ENCODE peak calls at places on chromosomes 1 and 21, in four cellular contexts. V, K, B and G are unnamed samples.

GRCh38 chr1:158013840-158014520 is 20.5 kb downstream of the KIRREL1 start:
- DNase-seq in V (no peak), K (no peak), B (no peak), G (no peak)

GRCh38 chr1:12415239-12415543 is 185.4 kb downstream of the VPS13D start:
- DNase-seq in V (no peak), K (no peak), B (no peak), G (no peak)

GRCh38 chr21:25313891-25314646 is 293.2 kb downstream of the MRPL39 start:
- DNase-seq in V (no peak), K (no peak), B (no peak), G (no peak)

GRCh38 chr1:87869563-87869962 is 540.9 kb downstream of the LMO4 start:
- DNase-seq in V (no peak), K (peak), B (no peak), G (no peak)

GRCh38 chr1:34696230-34696629 is 58.6 kb upstream of the GJB5 start:
- DNase-seq in V (no peak), K (no peak), B (no peak), G (no peak)

GRCh38 chr1:53639251-53639721 is 99.7 kb downstream of the GLIS1 start:
- DNase-seq in V (no peak), K (no peak), B (no peak), G (no peak)

GRCh38 chr1:199857103-199857502 is 170.4 kb upstream of the NR5A2 start:
- DNase-seq in V (no peak), K (no peak), B (peak), G (no peak)

GRCh38 chr1:71668059-71668458 is 587.2 kb upstream of the ZRANB2 start:
- DNase-seq in V (no peak), K (no peak), B (no peak), G (no peak)

GRCh38 chr1:12276225-12276624 is 46.4 kb downstream of the VPS13D start:
- DNase-seq in V (no peak), K (peak), B (peak), G (no peak)

GRCh38 chr1:225691861-225692516 is 39.1 kb upstream of the ENAH start:
- DNase-seq in V (no peak), K (no peak), B (no peak), G (no peak)

GRCh38 chr1:211630236-211631081 is 45.0 kb downstream of the NEK2 start:
- DNase-seq in V (no peak), K (no peak), B (peak), G (no peak)

GRCh38 chr1:168606096-168606495 is 29.7 kb downstream of the XCL1 start:
- DNase-seq in V (no peak), K (no peak), B (no peak), G (no peak)

GRCh38 chr1:116574581-116575291 is 3.9 kb upstream of the CD58 start:
- DNase-seq in V (no peak), K (no peak), B (peak), G (peak)

GRCh38 chr1:18299441-18300338 is 181.0 kb upstream of the KLHDC7A start:
- DNase-seq in V (no peak), K (no peak), B (peak), G (no peak)

GRCh38 chr1:202852163-202852904 is 36.6 kb downstream of the RABIF start:
- DNase-seq in V (no peak), K (peak), B (peak), G (no peak)

GRCh38 chr1:207805841-207806421 is 54.1 kb downstream of the CD46 start:
- DNase-seq in V (no peak), K (peak), B (peak), G (peak)

GRCh38 chr1:29557066-29557465 is 320.7 kb downstream of the PTPRU start:
- DNase-seq in V (no peak), K (no peak), B (no peak), G (no peak)

GRCh38 chr1:173210273-173210672 is 3.1 kb upstream of the TNFSF4 start:
- DNase-seq in V (no peak), K (no peak), B (no peak), G (no peak)

GRCh38 chr1:179925302-179925701 is 29.3 kb upstream of the CEP350 start:
- DNase-seq in V (no peak), K (no peak), B (no peak), G (no peak)

GRCh38 chr1:12080156-12080555 is 17.1 kb downstream of the TNFRSF8 start:
- DNase-seq in V (no peak), K (no peak), B (no peak), G (no peak)

GRCh38 chr1:77498918-77499317 is 183.5 kb downstream of the ZZZ3 start:
- DNase-seq in V (no peak), K (no peak), B (no peak), G (no peak)

GRCh38 chr1:23103001-23103879 is 65.4 kb downstream of the LUZP1 start:
- DNase-seq in V (no peak), K (peak), B (no peak), G (no peak)

GRCh38 chr1:248858096-248858890 is 592 bp downstream of the ZNF692 start:
- DNase-seq in V (no peak), K (no peak), B (peak), G (no peak)

GRCh38 chr1:150967936-150968335 is 6.7 kb downstream of the CERS2 start:
- DNase-seq in V (no peak), K (no peak), B (no peak), G (no peak)

GRCh38 chr1:3322440-3323020 is 131.9 kb upstream of the ARHGEF16 start:
- DNase-seq in V (no peak), K (no peak), B (no peak), G (no peak)

GRCh38 chr1:151653397-151653796 is 41.5 kb downstream of the SNX27 start:
- DNase-seq in V (no peak), K (no peak), B (no peak), G (no peak)

GRCh38 chr1:204659061-204659460 is 26.5 kb downstream of the LRRN2 start:
- DNase-seq in V (no peak), K (no peak), B (no peak), G (no peak)

GRCh38 chr1:19650416-19651140 is 6.5 kb downstream of the NBL1 start:
- DNase-seq in V (no peak), K (no peak), B (no peak), G (no peak)

GRCh38 chr1:197173571-197174482 is 27.4 kb upstream of the ASPM start:
- DNase-seq in V (no peak), K (no peak), B (no peak), G (no peak)

GRCh38 chr1:219031821-219032220 is 141.9 kb upstream of the LYPLAL1 start:
- DNase-seq in V (no peak), K (no peak), B (no peak), G (no peak)

GRCh38 chr1:62250126-62250726 is 55.6 kb downstream of the L1TD1 start:
- DNase-seq in V (no peak), K (no peak), B (no peak), G (no peak)

GRCh38 chr1:235783148-235783776 is 83.4 kb downstream of the LYST start:
- DNase-seq in V (no peak), K (no peak), B (peak), G (no peak)